ENCODE peak calls at places on chromosomes 12 and 14, in six cellular contexts. One of them, this sample, is unnamed.

GRCh38 chr14:73935666-73936065 is 14.2 kb downstream of the FAM161B start:
- DNase-seq in DND-41: no peak
- DNase-seq in hepatocyte: no peak
- DNase-seq in gastrocnemius medialis: no peak
- DNase-seq in psoas muscle: no peak
- DNase-seq in K562: peak; percentile 26
- DNase-seq in this sample: peak; percentile 21

GRCh38 chr14:59509101-59509500 is 24.8 kb downstream of the JKAMP start:
- DNase-seq in DND-41: no peak
- DNase-seq in hepatocyte: no peak
- DNase-seq in gastrocnemius medialis: no peak
- DNase-seq in psoas muscle: no peak
- DNase-seq in K562: no peak
- DNase-seq in this sample: no peak

GRCh38 chr12:109833307-109834189 is at the start of gene TRPV4:
- DNase-seq in DND-41: no peak
- DNase-seq in hepatocyte: peak; percentile 70
- DNase-seq in gastrocnemius medialis: no peak
- DNase-seq in psoas muscle: no peak
- DNase-seq in K562: peak; percentile 85
- DNase-seq in this sample: no peak

GRCh38 chr12:77847665-77848431 is 17.2 kb downstream of the NAV3 start:
- DNase-seq in DND-41: no peak
- DNase-seq in hepatocyte: no peak
- DNase-seq in gastrocnemius medialis: no peak
- DNase-seq in psoas muscle: no peak
- DNase-seq in K562: no peak
- DNase-seq in this sample: no peak

GRCh38 chr12:117019866-117020265 is 79.3 kb downstream of the TESC start:
- DNase-seq in DND-41: no peak
- DNase-seq in hepatocyte: no peak
- DNase-seq in gastrocnemius medialis: no peak
- DNase-seq in psoas muscle: no peak
- DNase-seq in K562: no peak
- DNase-seq in this sample: no peak

GRCh38 chr14:106733771-106734170 is 1207.4 kb downstream of the TMEM121 start:
- DNase-seq in DND-41: no peak
- DNase-seq in hepatocyte: no peak
- DNase-seq in gastrocnemius medialis: no peak
- DNase-seq in psoas muscle: no peak
- DNase-seq in K562: no peak
- DNase-seq in this sample: no peak

GRCh38 chr14:70785556-70785955 is 23.8 kb downstream of the MAP3K9 start:
- DNase-seq in DND-41: no peak
- DNase-seq in hepatocyte: no peak
- DNase-seq in gastrocnemius medialis: no peak
- DNase-seq in psoas muscle: no peak
- DNase-seq in K562: no peak
- DNase-seq in this sample: no peak

GRCh38 chr14:70709726-70710382 is 68.1 kb downstream of the TTC9 start:
- DNase-seq in DND-41: no peak
- DNase-seq in hepatocyte: no peak
- DNase-seq in gastrocnemius medialis: no peak
- DNase-seq in psoas muscle: no peak
- DNase-seq in K562: no peak
- DNase-seq in this sample: peak; percentile 39

GRCh38 chr12:61821381-61821780 is 438.8 kb upstream of the USP15 start:
- DNase-seq in DND-41: no peak
- DNase-seq in hepatocyte: no peak
- DNase-seq in gastrocnemius medialis: no peak
- DNase-seq in psoas muscle: no peak
- DNase-seq in K562: no peak
- DNase-seq in this sample: no peak

GRCh38 chr12:870378-870777 is 79.1 kb downstream of the RAD52 start:
- DNase-seq in DND-41: peak; percentile 13
- DNase-seq in hepatocyte: no peak
- DNase-seq in gastrocnemius medialis: no peak
- DNase-seq in psoas muscle: no peak
- DNase-seq in K562: no peak
- DNase-seq in this sample: no peak

GRCh38 chr12:9740109-9740750 is 7.3 kb upstream of the CLECL1 start:
- DNase-seq in DND-41: no peak
- DNase-seq in hepatocyte: no peak
- DNase-seq in gastrocnemius medialis: no peak
- DNase-seq in psoas muscle: no peak
- DNase-seq in K562: no peak
- DNase-seq in this sample: no peak

GRCh38 chr14:60713513-60713912 is 10.6 kb downstream of the SIX4 start:
- DNase-seq in DND-41: no peak
- DNase-seq in hepatocyte: no peak
- DNase-seq in gastrocnemius medialis: no peak
- DNase-seq in psoas muscle: no peak
- DNase-seq in K562: no peak
- DNase-seq in this sample: no peak

GRCh38 chr12:54572881-54573280 is 15.6 kb downstream of the PPP1R1A start:
- DNase-seq in DND-41: no peak
- DNase-seq in hepatocyte: no peak
- DNase-seq in gastrocnemius medialis: no peak
- DNase-seq in psoas muscle: no peak
- DNase-seq in K562: no peak
- DNase-seq in this sample: no peak

GRCh38 chr12:46407360-46407759 is 34.8 kb upstream of the SLC38A2 start:
- DNase-seq in DND-41: no peak
- DNase-seq in hepatocyte: no peak
- DNase-seq in gastrocnemius medialis: no peak
- DNase-seq in psoas muscle: no peak
- DNase-seq in K562: no peak
- DNase-seq in this sample: no peak

GRCh38 chr14:88541324-88541723 is 13.5 kb downstream of the PTPN21 start:
- DNase-seq in DND-41: no peak
- DNase-seq in hepatocyte: no peak
- DNase-seq in gastrocnemius medialis: no peak
- DNase-seq in psoas muscle: no peak
- DNase-seq in K562: no peak
- DNase-seq in this sample: no peak

GRCh38 chr12:91361864-91362263 is 179.2 kb upstream of the DCN start:
- DNase-seq in DND-41: no peak
- DNase-seq in hepatocyte: peak; percentile 71
- DNase-seq in gastrocnemius medialis: no peak
- DNase-seq in psoas muscle: no peak
- DNase-seq in K562: peak; percentile 29
- DNase-seq in this sample: peak; percentile 12

GRCh38 chr14:75295491-75296338 is 17.1 kb downstream of the FOS start:
- DNase-seq in DND-41: peak; percentile 79
- DNase-seq in hepatocyte: peak; percentile 92
- DNase-seq in gastrocnemius medialis: peak; percentile 78
- DNase-seq in psoas muscle: peak; percentile 89
- DNase-seq in K562: peak; percentile 52
- DNase-seq in this sample: peak; percentile 83

GRCh38 chr12:127025545-127025944 is 1241.4 kb upstream of the TMEM132C start:
- DNase-seq in DND-41: no peak
- DNase-seq in hepatocyte: no peak
- DNase-seq in gastrocnemius medialis: no peak
- DNase-seq in psoas muscle: no peak
- DNase-seq in K562: peak; percentile 12
- DNase-seq in this sample: no peak
- TF ChIP-seq CTCF in DND-41: no peak
- TF ChIP-seq CTCF in hepatocyte: no peak
- TF ChIP-seq CTCF in gastrocnemius medialis: no peak
- TF ChIP-seq CTCF in psoas muscle: no peak
- TF ChIP-seq CTCF in K562: peak; percentile 53
- TF ChIP-seq CTCF in this sample: no peak

GRCh38 chr14:93114068-93114710 is 1.5 kb downstream of the ITPK1 start:
- DNase-seq in DND-41: no peak
- DNase-seq in hepatocyte: peak; percentile 11
- DNase-seq in gastrocnemius medialis: no peak
- DNase-seq in psoas muscle: no peak
- DNase-seq in K562: no peak
- DNase-seq in this sample: no peak
- H3K4me1 ChIP-seq in DND-41: peaks cover 40% of the 10 kb centered on the region
- H3K4me1 ChIP-seq in hepatocyte: peaks cover 18% of the 10 kb centered on the region
- H3K4me1 ChIP-seq in gastrocnemius medialis: peaks cover 29% of the 10 kb centered on the region
- H3K4me1 ChIP-seq in psoas muscle: peaks cover 19% of the 10 kb centered on the region
- H3K4me1 ChIP-seq in K562: peaks cover 29% of the 10 kb centered on the region
- H3K4me1 ChIP-seq in this sample: peaks cover 14% of the 10 kb centered on the region

DNA sequence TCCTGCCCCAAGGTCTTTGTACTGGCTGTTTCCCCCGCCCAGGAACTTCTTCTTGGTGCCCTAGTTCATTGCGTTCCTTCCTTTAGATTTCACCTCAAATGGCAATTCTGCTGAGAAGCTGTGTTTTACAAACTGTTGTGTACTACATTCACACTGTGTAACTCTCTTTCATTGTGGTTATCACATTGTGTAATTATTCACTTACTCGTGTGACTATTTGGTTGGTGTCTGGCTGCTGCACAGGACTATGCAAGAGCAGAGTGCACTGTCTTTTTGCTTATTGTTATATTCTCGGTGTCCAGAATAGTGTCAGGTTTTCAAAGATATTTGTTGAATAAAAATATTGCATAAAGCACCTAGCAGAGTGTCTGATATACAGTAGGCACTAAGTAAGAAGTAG is 177.2 kb upstream of the PRICKLE1 start:
- DNase-seq in DND-41: no peak
- DNase-seq in hepatocyte: no peak
- DNase-seq in gastrocnemius medialis: no peak
- DNase-seq in psoas muscle: no peak
- DNase-seq in K562: no peak
- DNase-seq in this sample: no peak
- TF ChIP-seq CTCF in DND-41: no peak
- TF ChIP-seq CTCF in hepatocyte: no peak
- TF ChIP-seq CTCF in gastrocnemius medialis: no peak
- TF ChIP-seq CTCF in psoas muscle: no peak
- TF ChIP-seq CTCF in K562: no peak
- TF ChIP-seq CTCF in this sample: no peak

GRCh38 chr12:124385219-124385969 is 90.5 kb downstream of the RFLNA start:
- DNase-seq in DND-41: no peak
- DNase-seq in hepatocyte: peak; percentile 51
- DNase-seq in gastrocnemius medialis: no peak
- DNase-seq in psoas muscle: no peak
- DNase-seq in K562: no peak
- DNase-seq in this sample: no peak

GRCh38 chr12:124386661-124387509 is 92.0 kb downstream of the RFLNA start:
- DNase-seq in DND-41: no peak
- DNase-seq in hepatocyte: no peak
- DNase-seq in gastrocnemius medialis: peak; percentile 82
- DNase-seq in psoas muscle: peak; percentile 77
- DNase-seq in K562: no peak
- DNase-seq in this sample: no peak

GRCh38 chr12:124383028-124383427 is 88.1 kb downstream of the RFLNA start:
- DNase-seq in DND-41: no peak
- DNase-seq in hepatocyte: no peak
- DNase-seq in gastrocnemius medialis: no peak
- DNase-seq in psoas muscle: no peak
- DNase-seq in K562: no peak
- DNase-seq in this sample: no peak

GRCh38 chr12:124386059-124386458 is 91.2 kb downstream of the RFLNA start:
- DNase-seq in DND-41: no peak
- DNase-seq in hepatocyte: no peak
- DNase-seq in gastrocnemius medialis: peak; percentile 80
- DNase-seq in psoas muscle: peak; percentile 85
- DNase-seq in K562: no peak
- DNase-seq in this sample: no peak

DNA sequence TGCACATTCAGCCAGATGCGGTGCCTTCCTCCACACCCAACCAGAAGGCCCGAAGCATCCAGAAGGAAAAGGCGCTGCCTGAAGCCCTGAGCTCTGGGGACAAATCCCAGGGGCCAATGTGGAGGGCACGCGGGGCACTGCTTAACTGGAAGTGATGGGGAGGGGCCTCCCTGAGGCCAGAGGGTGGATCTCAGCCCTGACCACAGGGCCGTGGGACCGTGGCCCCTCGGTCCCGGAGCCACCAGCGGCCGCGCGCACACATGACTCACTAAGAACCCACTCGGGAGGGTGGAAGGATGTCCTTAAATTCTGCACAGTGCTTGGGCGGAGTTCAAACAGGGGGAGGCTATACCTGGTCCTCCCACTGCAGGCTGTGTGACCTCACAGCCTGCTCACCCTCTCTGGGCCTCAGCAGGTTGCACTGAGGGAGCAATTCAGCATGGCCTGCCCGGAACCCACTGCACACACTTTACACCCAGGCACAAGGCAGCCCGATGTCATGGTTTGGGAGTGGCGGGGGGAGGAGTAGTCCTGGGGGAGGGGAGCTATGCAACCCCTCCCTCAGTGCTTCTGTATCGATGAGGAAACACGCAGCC is 89.5 kb downstream of the RFLNA start:
- DNase-seq in DND-41: no peak
- DNase-seq in hepatocyte: no peak
- DNase-seq in gastrocnemius medialis: no peak
- DNase-seq in psoas muscle: no peak
- DNase-seq in K562: no peak
- DNase-seq in this sample: no peak
- H3K4me1 ChIP-seq in DND-41: no peaks in the 10 kb centered on the region
- H3K4me1 ChIP-seq in hepatocyte: peaks cover 36% of the 10 kb centered on the region
- H3K4me1 ChIP-seq in gastrocnemius medialis: peaks cover 86% of the 10 kb centered on the region
- H3K4me1 ChIP-seq in psoas muscle: peaks cover 85% of the 10 kb centered on the region
- H3K4me1 ChIP-seq in K562: peaks cover 38% of the 10 kb centered on the region
- H3K4me1 ChIP-seq in this sample: peaks cover 10% of the 10 kb centered on the region

DNA sequence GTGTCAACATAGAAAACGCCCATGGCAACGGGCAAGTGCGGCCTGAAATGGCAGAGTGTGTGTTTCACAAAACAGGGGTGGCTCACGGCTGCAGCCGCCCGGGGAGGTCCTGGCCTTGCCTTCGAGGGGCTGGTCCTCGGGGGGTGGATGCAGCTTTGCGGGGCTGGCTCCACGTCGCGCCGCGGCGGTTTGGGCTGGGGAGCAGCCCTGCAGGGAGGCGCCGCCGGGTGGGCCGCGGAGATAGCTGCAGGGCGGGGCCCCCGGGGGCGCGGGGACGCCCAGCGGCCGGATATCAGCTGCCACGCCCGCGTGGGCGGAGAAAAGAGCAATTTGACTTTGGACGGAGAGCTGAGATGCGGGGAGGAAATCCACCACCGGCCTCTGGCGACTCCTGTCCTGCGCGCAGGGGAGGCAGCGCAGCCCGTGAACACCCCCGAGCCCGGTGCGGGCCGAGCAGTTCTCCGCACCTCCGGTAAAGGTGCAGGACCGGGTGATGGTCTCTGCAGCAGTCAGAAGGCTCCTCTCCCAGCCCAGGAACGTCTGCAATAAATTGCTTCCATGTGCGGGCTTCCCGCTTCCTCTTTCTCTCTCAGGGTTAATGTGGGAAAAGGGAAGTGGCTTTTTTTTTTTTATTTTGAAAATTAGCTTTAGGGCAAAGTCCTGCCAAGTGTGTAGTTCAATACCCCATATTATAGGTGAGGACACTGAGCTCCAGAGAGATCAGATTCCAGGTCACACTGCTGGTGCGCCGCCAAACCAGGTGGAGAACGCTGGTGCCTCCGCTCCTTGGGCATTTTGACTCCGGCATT is 110.5 kb downstream of the ARF6 start:
- DNase-seq in DND-41: peak; percentile 57
- DNase-seq in hepatocyte: peak; percentile 91
- DNase-seq in gastrocnemius medialis: peak; percentile 76
- DNase-seq in psoas muscle: peak; percentile 90
- DNase-seq in K562: peak; percentile 94
- DNase-seq in this sample: peak; percentile 90
- TF ChIP-seq CTCF in DND-41: no peak
- TF ChIP-seq CTCF in hepatocyte: peak; percentile 12
- TF ChIP-seq CTCF in gastrocnemius medialis: peak; percentile 23
- TF ChIP-seq CTCF in psoas muscle: peak; percentile 16
- TF ChIP-seq CTCF in K562: no peak
- TF ChIP-seq CTCF in this sample: peak; percentile 27